ENCODE peak calls at places on chromosomes 6 and 20, in six cellular contexts. K is HepG2, J is H1, H is SK-N-SH, Z is GM12891, S is K562. V is an unnamed sample.

GRCh38 chr6:117417851-117418250 is 7.9 kb downstream of the ROS1 start:
- DNase-seq in K (no peak), J (no peak), H (no peak), Z (no peak), S (no peak), V (no peak)

GRCh38 chr6:107235521-107235920 is 120.2 kb upstream of the BEND3 start:
- DNase-seq in K (no peak), J (no peak), H (no peak), Z (no peak), S (no peak), V (no peak)

GRCh38 chr6:107361568-107362270 is 97.6 kb downstream of the PDSS2 start:
- DNase-seq in K (peak), J (no peak), H (no peak), Z (no peak), S (no peak), V (no peak)

GRCh38 chr20:44696315-44696714 is 18.9 kb upstream of the CCN5 start:
- DNase-seq in K (peak), J (no peak), H (no peak), Z (no peak), S (no peak), V (no peak)

GRCh38 chr6:11460001-11460668 is 77.4 kb upstream of the TMEM170B start:
- DNase-seq in K (no peak), J (no peak), H (no peak), Z (no peak), S (no peak), V (no peak)

GRCh38 chr6:31645325-31645724 is 7.1 kb downstream of the BAG6 start:
- DNase-seq in K (no peak), J (no peak), H (no peak), Z (no peak), S (no peak), V (no peak)

GRCh38 chr6:7939864-7940228 is 29.3 kb upstream of the TXNDC5 start:
- DNase-seq in K (no peak), J (no peak), H (no peak), Z (no peak), S (no peak), V (no peak)

GRCh38 chr6:26538936-26539615 is 910 bp downstream of the HMGN4 start:
- DNase-seq in K (no peak), J (peak), H (no peak), Z (no peak), S (no peak), V (no peak)

GRCh38 chr20:35215066-35215956 is 11.2 kb upstream of the MMP24 start:
- DNase-seq in K (peak), J (no peak), H (no peak), Z (no peak), S (no peak), V (no peak)

GRCh38 chr6:130324657-130325056 is 41.2 kb upstream of the TMEM200A start:
- DNase-seq in K (no peak), J (no peak), H (no peak), Z (no peak), S (no peak), V (no peak)

GRCh38 chr6:37659561-37659960 is 38.1 kb downstream of the MDGA1 start:
- DNase-seq in K (peak), J (no peak), H (no peak), Z (no peak), S (no peak), V (no peak)

GRCh38 chr20:32333181-32333987 is 24.7 kb upstream of the ASXL1 start:
- DNase-seq in K (no peak), J (no peak), H (no peak), Z (no peak), S (no peak), V (no peak)

GRCh38 chr6:86107985-86108384 is 465.3 kb upstream of the SYNCRIP start:
- DNase-seq in K (no peak), J (no peak), H (no peak), Z (no peak), S (no peak), V (no peak)

GRCh38 chr6:24401458-24401857 is 1.3 kb upstream of the MRS2 start:
- DNase-seq in K (peak), J (no peak), H (no peak), Z (no peak), S (no peak), V (no peak)

GRCh38 chr6:119201486-119201885 is 123.0 kb upstream of the FAM184A start:
- DNase-seq in K (no peak), J (no peak), H (no peak), Z (no peak), S (no peak), V (no peak)

GRCh38 chr6:30097902-30098606 is 14.8 kb downstream of the TRIM31 start:
- DNase-seq in K (no peak), J (no peak), H (no peak), Z (no peak), S (no peak), V (no peak)

GRCh38 chr6:89371849-89372505 is 19.5 kb upstream of the UBE2J1 start:
- DNase-seq in K (peak), J (peak), H (peak), Z (no peak), S (peak), V (no peak)

GRCh38 chr6:25866011-25866410 is 8.0 kb downstream of the SLC17A3 start:
- DNase-seq in K (no peak), J (no peak), H (no peak), Z (no peak), S (no peak), V (no peak)

GRCh38 chr6:33320315-33321181 is 3.0 kb upstream of the ZBTB22 start:
- DNase-seq in K (no peak), J (no peak), H (no peak), Z (no peak), S (no peak), V (no peak)

GRCh38 chr20:709864-710761 is 34.5 kb upstream of the SCRT2 start:
- DNase-seq in K (no peak), J (no peak), H (peak), Z (no peak), S (no peak), V (no peak)

GRCh38 chr20:31505903-31506302 is 8.3 kb upstream of the HM13 start:
- DNase-seq in K (no peak), J (no peak), H (no peak), Z (no peak), S (no peak), V (no peak)

GRCh38 chr6:11712760-11713159 is 65.8 kb downstream of the ADTRP start:
- DNase-seq in K (no peak), J (no peak), H (no peak), Z (no peak), S (no peak), V (no peak)

GRCh38 chr20:44033873-44034272 is 119.2 kb downstream of the TOX2 start:
- DNase-seq in K (no peak), J (no peak), H (no peak), Z (no peak), S (no peak), V (no peak)

GRCh38 chr20:41735949-41736348 is 117.8 kb upstream of the CHD6 start:
- DNase-seq in K (no peak), J (no peak), H (no peak), Z (no peak), S (no peak), V (no peak)

GRCh38 chr20:23446505-23446904 is 6.2 kb downstream of the CST11 start:
- DNase-seq in K (peak), J (peak), H (peak), Z (no peak), S (peak), V (peak)

GRCh38 chr6:104462811-104463599 is 396.7 kb downstream of the HACE1 start:
- DNase-seq in K (peak), J (no peak), H (peak), Z (no peak), S (no peak), V (no peak)

GRCh38 chr6:1670711-1671462 is 61.2 kb downstream of the FOXC1 start:
- DNase-seq in K (no peak), J (no peak), H (no peak), Z (no peak), S (no peak), V (no peak)

GRCh38 chr6:69735029-69735428 is 61.8 kb downstream of the LMBRD1 start:
- DNase-seq in K (no peak), J (no peak), H (no peak), Z (no peak), S (no peak), V (no peak)

DNA sequence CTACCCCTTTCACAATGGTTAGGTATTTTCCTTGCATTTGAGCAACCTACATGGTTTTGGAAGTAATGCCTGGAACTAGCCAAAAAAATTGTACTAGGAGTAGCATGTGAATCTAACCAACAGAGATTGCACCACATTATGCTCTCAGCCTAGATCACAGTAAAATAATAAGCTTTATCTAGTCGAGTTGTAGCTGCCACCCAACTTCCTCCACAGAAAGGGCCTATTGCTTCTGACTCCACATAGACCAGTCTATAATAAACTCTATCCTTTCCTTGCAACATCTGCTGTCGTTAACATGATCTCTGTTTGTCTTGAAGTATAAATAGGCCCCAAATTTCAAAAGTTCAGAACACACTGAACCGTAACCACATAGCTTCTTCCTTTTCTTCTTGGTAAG is 375.5 kb downstream of the PKHD1 start:
- DNase-seq in K (no peak), J (no peak), H (no peak), Z (no peak), S (no peak), V (no peak)
- TF ChIP-seq POLR2AphosphoS5 in K (no peak), J (no peak), H (no peak), Z (no peak), S (no peak), V (no peak)

GRCh38 chr6:96755096-96755495 is 82.2 kb downstream of the GPR63 start:
- DNase-seq in K (no peak), J (no peak), H (no peak), Z (no peak), S (no peak), V (no peak)
- TF ChIP-seq TAF1 in K (no peak), J (no peak), H (no peak), Z (no peak), S (no peak), V (no peak)

GRCh38 chr6:3625980-3626533 is 125.5 kb downstream of the PXDC1 start:
- DNase-seq in K (no peak), J (peak), H (no peak), Z (no peak), S (no peak), V (no peak)
- TF ChIP-seq POLR2AphosphoS5 in K (no peak), J (no peak), H (no peak), Z (no peak), S (no peak), V (no peak)

GRCh38 chr20:46571418-46571817 is 21.0 kb upstream of the OCSTAMP start:
- DNase-seq in K (no peak), J (no peak), H (no peak), Z (no peak), S (no peak), V (no peak)

GRCh38 chr20:46572181-46572580 is 21.7 kb upstream of the OCSTAMP start:
- DNase-seq in K (no peak), J (no peak), H (peak), Z (no peak), S (no peak), V (no peak)

GRCh38 chr20:46566125-46566524 is 15.7 kb upstream of the OCSTAMP start:
- DNase-seq in K (no peak), J (no peak), H (no peak), Z (no peak), S (no peak), V (no peak)

GRCh38 chr20:46569961-46570360 is 19.5 kb upstream of the OCSTAMP start:
- DNase-seq in K (no peak), J (no peak), H (no peak), Z (no peak), S (no peak), V (no peak)

DNA sequence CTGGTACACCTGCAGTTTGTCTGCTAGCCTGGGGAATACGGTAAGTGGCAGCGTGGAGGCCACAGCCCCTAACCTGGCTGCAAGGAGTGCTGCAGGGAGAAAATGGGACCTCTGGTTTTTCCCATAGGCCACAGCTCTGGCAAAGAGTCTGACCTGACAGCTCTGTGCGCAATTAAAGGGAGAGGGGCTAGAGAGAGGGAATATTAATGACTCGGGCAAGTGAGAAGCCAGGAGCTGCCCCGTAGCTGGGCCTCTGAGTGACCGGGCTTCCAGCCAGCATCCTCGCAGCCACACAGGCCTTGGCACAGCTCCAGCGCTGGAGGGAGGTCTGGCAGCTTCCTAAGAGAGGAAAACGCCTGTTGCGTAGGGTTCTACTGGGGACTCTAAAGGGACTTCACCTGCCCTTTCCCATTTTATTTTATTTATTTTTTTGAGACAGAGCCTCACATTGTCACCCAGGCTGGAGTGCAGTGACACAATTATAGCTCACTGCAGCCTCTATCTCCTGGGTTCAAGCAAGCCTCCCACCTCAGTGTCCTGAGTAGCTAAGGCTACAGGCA is 18.2 kb upstream of the OCSTAMP start:
- DNase-seq in K (peak), J (no peak), H (peak), Z (no peak), S (no peak), V (no peak)
- TF ChIP-seq TAF1 in K (no peak), J (no peak), H (no peak), Z (no peak), S (no peak), V (no peak)

GRCh38 chr20:59988141-59988540 is 29.9 kb downstream of the CDH26 start:
- DNase-seq in K (no peak), J (no peak), H (no peak), Z (no peak), S (no peak), V (no peak)
- TF ChIP-seq POLR2AphosphoS5 in K (no peak), J (no peak), H (no peak), Z (no peak), S (no peak), V (no peak)